ENCODE peak calls at places on chromosome 10, in ten cellular contexts. O, W, K, H, R, B, Z, N, Q and L are unnamed samples.

GRCh38 chr10:80542053-80542452 is 4.4 kb downstream of the SH2D4B start:
- DNase-seq in O (peak), W (no peak), K (no peak), H (no peak), R (peak), B (no peak), Z (no peak), N (no peak), Q (no peak), L (no peak)

GRCh38 chr10:130863044-130863443 is 448.5 kb downstream of the TCERG1L start:
- DNase-seq in O (no peak), W (no peak), K (no peak), H (no peak), R (no peak), B (no peak), Z (no peak), N (no peak), Q (no peak), L (no peak)

GRCh38 chr10:129972966-129973673 is 9.0 kb upstream of the EBF3 start:
- DNase-seq in O (no peak), W (no peak), K (no peak), H (no peak), R (no peak), B (no peak), Z (no peak), N (peak), Q (no peak), L (no peak)

GRCh38 chr10:69446650-69447151 is 4.6 kb upstream of the TSPAN15 start:
- DNase-seq in O (peak), W (peak), K (peak), H (no peak), R (peak), B (peak), Z (peak), N (no peak), Q (no peak), L (no peak)

GRCh38 chr10:119138341-119139306 is 26.9 kb downstream of the SFXN4 start:
- DNase-seq in O (no peak), W (no peak), K (no peak), H (no peak), R (peak), B (peak), Z (no peak), N (no peak), Q (no peak), L (no peak)

GRCh38 chr10:3624367-3624766 is 160.6 kb downstream of the KLF6 start:
- DNase-seq in O (peak), W (no peak), K (no peak), H (no peak), R (peak), B (peak), Z (no peak), N (no peak), Q (no peak), L (no peak)

GRCh38 chr10:123021517-123021916 is 12.7 kb downstream of the ACADSB start:
- DNase-seq in O (peak), W (no peak), K (no peak), H (no peak), R (peak), B (peak), Z (no peak), N (no peak), Q (no peak), L (no peak)

GRCh38 chr10:117004627-117005453 is at the start of gene SHTN1:
- DNase-seq in O (peak), W (peak), K (peak), H (no peak), R (peak), B (peak), Z (peak), N (peak), Q (peak), L (no peak)

GRCh38 chr10:78904196-78904595 is 164.6 kb upstream of the ZMIZ1 start:
- DNase-seq in O (no peak), W (no peak), K (peak), H (no peak), R (no peak), B (no peak), Z (no peak), N (no peak), Q (no peak), L (no peak)

GRCh38 chr10:78507761-78508160 is 474.1 kb downstream of the RPS24 start:
- DNase-seq in O (no peak), W (no peak), K (no peak), H (no peak), R (no peak), B (no peak), Z (no peak), N (peak), Q (no peak), L (no peak)

GRCh38 chr10:89929282-89930026 is 228.1 kb downstream of the KIF20B start:
- DNase-seq in O (no peak), W (no peak), K (no peak), H (no peak), R (no peak), B (no peak), Z (no peak), N (no peak), Q (no peak), L (no peak)

GRCh38 chr10:51196508-51197175 is 122.4 kb downstream of the PRKG1 start:
- DNase-seq in O (no peak), W (no peak), K (no peak), H (no peak), R (no peak), B (no peak), Z (no peak), N (no peak), Q (no peak), L (no peak)